ENCODE peak calls at places on chromosomes 4 and X, in seven cellular contexts. X is tibial nerve; N is stimulated activated CD4-positive, alpha-beta T cell treated with anti-CD3 and anti-CD28 coated beads, TNF-alpha, amount 100 ng/mL, for 4 hours; V is activated T-cell treated with anti-CD3 and anti-CD28 coated beads for 48 hours; P is CD8-positive, alpha-beta T cell; W is choroid plexus epithelial cell; E is AG08396. R is an unnamed sample.
A peak's percentile ranks its signal among the peaks of the same experiment; 100 is the strongest.

GRCh38 chr4:159778298-159778697 is 675.4 kb downstream of the RAPGEF2 start:
- DNase-seq in X (no peak), N (no peak), V (no peak), P (no peak), W (no peak), E (no peak), R (no peak)

GRCh38 chr4:627347-627746 is 2.0 kb downstream of the PDE6B start:
- DNase-seq in X (no peak), N (no peak), V (no peak), P (no peak), W (no peak), E (no peak), R (no peak)

GRCh38 chr4:153448003-153448731 is 18.0 kb upstream of the TMEM131L start:
- DNase-seq in X (no peak), N (no peak), V (no peak), P (no peak), W (peak; percentile 82), E (peak; percentile 23), R (no peak)

GRCh38 chr4:171846893-171847292 is 33.7 kb downstream of the GALNTL6 start:
- DNase-seq in X (no peak), N (no peak), V (no peak), P (no peak), W (no peak), E (no peak), R (no peak)

GRCh38 chr4:48093949-48094550 is 40.0 kb downstream of the TXK start:
- DNase-seq in X (no peak), N (no peak), V (peak; percentile 59), P (no peak), W (peak; percentile 44), E (no peak), R (peak; percentile 84)

GRCh38 chr4:138007572-138007971 is 234.6 kb downstream of the SLC7A11 start:
- DNase-seq in X (no peak), N (no peak), V (no peak), P (no peak), W (peak; percentile 40), E (no peak), R (peak; percentile 18)

GRCh38 chr4:171162478-171162877 is 650.7 kb upstream of the GALNTL6 start:
- DNase-seq in X (no peak), N (no peak), V (no peak), P (no peak), W (no peak), E (no peak), R (no peak)

GRCh38 chr4:81504685-81505598 is 33.2 kb upstream of the RASGEF1B start:
- DNase-seq in X (peak; percentile 46), N (peak; percentile 37), V (peak; percentile 52), P (peak; percentile 78), W (no peak), E (no peak), R (no peak)

GRCh38 chr4:143035661-143036060 is 149.1 kb upstream of the USP38 start:
- DNase-seq in X (no peak), N (no peak), V (no peak), P (no peak), W (no peak), E (no peak), R (no peak)

GRCh38 chr4:139606600-139607301 is 50.7 kb upstream of the SETD7 start:
- DNase-seq in X (no peak), N (no peak), V (no peak), P (no peak), W (peak; percentile 61), E (no peak), R (peak; percentile 70)

GRCh38 chr4:21470531-21470930 is 478.0 kb downstream of the KCNIP4 start:
- DNase-seq in X (no peak), N (no peak), V (no peak), P (no peak), W (peak; percentile 83), E (no peak), R (peak; percentile 70)

GRCh38 chrX:129706395-129707072 is 32.2 kb upstream of the XPNPEP2 start:
- DNase-seq in X (no peak), N (no peak), V (no peak), P (no peak), W (peak; percentile 35), E (no peak), R (no peak)

GRCh38 chr4:126264839-126265238 is 950.1 kb downstream of the FAT4 start:
- DNase-seq in X (no peak), N (no peak), V (no peak), P (no peak), W (peak; percentile 73), E (no peak), R (peak; percentile 62)

GRCh38 chr4:108143515-108143914 is 25.2 kb downstream of the LEF1 start:
- DNase-seq in X (no peak), N (no peak), V (no peak), P (no peak), W (no peak), E (no peak), R (no peak)

GRCh38 chr4:179307297-179308136 is 1865.3 kb upstream of the AGA start:
- DNase-seq in X (no peak), N (no peak), V (no peak), P (no peak), W (peak; percentile 26), E (peak; percentile 8), R (peak; percentile 6)

GRCh38 chr4:1082215-1083182 is 30.9 kb downstream of the RNF212 start:
- DNase-seq in X (peak; percentile 27), N (no peak), V (no peak), P (no peak), W (peak; percentile 69), E (peak; percentile 91), R (peak; percentile 84)